ENCODE peak calls at places on chromosomes 4 and X, in seven cellular contexts. S, Z, G, O, U, I and E are unnamed samples.

GRCh38 chr4:20311863-20312262 is 60.2 kb downstream of the SLIT2 start:
- DNase-seq in S (no peak), Z (no peak), G (no peak), O (no peak), U (no peak), I (no peak), E (no peak)

GRCh38 chr4:139530833-139531427 is 25.1 kb downstream of the SETD7 start:
- DNase-seq in S (no peak), Z (peak), G (peak), O (peak), U (no peak), I (peak), E (peak)

GRCh38 chr4:102734591-102735385 is 26.0 kb downstream of the MANBA start:
- DNase-seq in S (no peak), Z (no peak), G (no peak), O (no peak), U (no peak), I (peak), E (no peak)

GRCh38 chr4:179465131-179465797 is 2023.0 kb upstream of the AGA start:
- DNase-seq in S (no peak), Z (no peak), G (no peak), O (no peak), U (no peak), I (peak), E (peak)

GRCh38 chrX:46220822-46221221 is 324.4 kb downstream of the ZNF674 start:
- DNase-seq in S (no peak), Z (no peak), G (no peak), O (no peak), U (no peak), I (no peak), E (no peak)

GRCh38 chrX:86066998-86067397 is 19.6 kb upstream of the CHM start:
- DNase-seq in S (no peak), Z (peak), G (peak), O (no peak), U (no peak), I (no peak), E (no peak)

GRCh38 chr4:528296-528695 is 29.3 kb downstream of the PIGG start:
- DNase-seq in S (no peak), Z (no peak), G (no peak), O (no peak), U (no peak), I (no peak), E (no peak)

GRCh38 chrX:1657367-1658082 is 42.7 kb downstream of the ASMT start:
- DNase-seq in S (no peak), Z (peak), G (peak), O (no peak), U (no peak), I (peak), E (peak)

GRCh38 chr4:106266201-106266600 is 49.8 kb downstream of the TBCK start:
- DNase-seq in S (no peak), Z (no peak), G (peak), O (no peak), U (no peak), I (peak), E (peak)

GRCh38 chr4:38185406-38185805 is 225.2 kb downstream of the PTTG2 start:
- DNase-seq in S (no peak), Z (no peak), G (no peak), O (no peak), U (no peak), I (no peak), E (no peak)

GRCh38 chr4:52241916-52242315 is 190.8 kb downstream of the SPATA18 start:
- DNase-seq in S (no peak), Z (no peak), G (no peak), O (no peak), U (no peak), I (peak), E (peak)

GRCh38 chr4:47122592-47123291 is 91.4 kb downstream of the GABRB1 start:
- DNase-seq in S (no peak), Z (peak), G (peak), O (peak), U (no peak), I (peak), E (peak)

GRCh38 chr4:77075869-77076801 is at the start of gene CCNI:
- DNase-seq in S (peak), Z (peak), G (peak), O (peak), U (peak), I (peak), E (peak)

GRCh38 chr4:140996757-140997156 is 136.5 kb downstream of the RNF150 start:
- DNase-seq in S (no peak), Z (no peak), G (peak), O (no peak), U (no peak), I (no peak), E (peak)

GRCh38 chrX:108178099-108178498 is 86.5 kb downstream of the ATG4A start:
- DNase-seq in S (no peak), Z (no peak), G (no peak), O (no peak), U (no peak), I (no peak), E (no peak)

GRCh38 chrX:68658530-68658929 is 11.1 kb downstream of the STARD8 start:
- DNase-seq in S (no peak), Z (no peak), G (peak), O (no peak), U (peak), I (no peak), E (no peak)

GRCh38 chrX:6041630-6042029 is 187.0 kb downstream of the NLGN4X start:
- DNase-seq in S (no peak), Z (no peak), G (no peak), O (no peak), U (no peak), I (peak), E (peak)

GRCh38 chr4:8615921-8616787 is 23.6 kb downstream of the CPZ start:
- DNase-seq in S (peak), Z (no peak), G (no peak), O (no peak), U (peak), I (no peak), E (no peak)

GRCh38 chr4:154818230-154818629 is 37.2 kb downstream of the RBM46 start:
- DNase-seq in S (no peak), Z (no peak), G (no peak), O (no peak), U (no peak), I (no peak), E (no peak)

GRCh38 chrX:140343226-140343873 is 161.5 kb downstream of the SOX3 start:
- DNase-seq in S (no peak), Z (no peak), G (no peak), O (no peak), U (no peak), I (peak), E (peak)

GRCh38 chr4:79198886-79199591 is 126.8 kb downstream of the NAA11 start:
- DNase-seq in S (no peak), Z (no peak), G (no peak), O (no peak), U (no peak), I (no peak), E (no peak)

GRCh38 chr4:61630548-61630947 is 430.4 kb downstream of the ADGRL3 start:
- DNase-seq in S (no peak), Z (no peak), G (no peak), O (no peak), U (no peak), I (no peak), E (no peak)

GRCh38 chrX:129123795-129124194 is 399.5 kb downstream of the SMARCA1 start:
- DNase-seq in S (no peak), Z (no peak), G (no peak), O (no peak), U (no peak), I (no peak), E (no peak)

GRCh38 chrX:16997313-16997712 is 50.9 kb downstream of the REPS2 start:
- DNase-seq in S (no peak), Z (no peak), G (no peak), O (no peak), U (no peak), I (no peak), E (no peak)

GRCh38 chrX:16992411-16992810 is 46.0 kb downstream of the REPS2 start:
- DNase-seq in S (no peak), Z (no peak), G (no peak), O (no peak), U (no peak), I (no peak), E (no peak)

GRCh38 chrX:16992902-16993301 is 46.4 kb downstream of the REPS2 start:
- DNase-seq in S (no peak), Z (no peak), G (no peak), O (no peak), U (no peak), I (no peak), E (no peak)

GRCh38 chrX:16990839-16991238 is 44.4 kb downstream of the REPS2 start:
- DNase-seq in S (no peak), Z (no peak), G (no peak), O (no peak), U (no peak), I (no peak), E (no peak)

DNA sequence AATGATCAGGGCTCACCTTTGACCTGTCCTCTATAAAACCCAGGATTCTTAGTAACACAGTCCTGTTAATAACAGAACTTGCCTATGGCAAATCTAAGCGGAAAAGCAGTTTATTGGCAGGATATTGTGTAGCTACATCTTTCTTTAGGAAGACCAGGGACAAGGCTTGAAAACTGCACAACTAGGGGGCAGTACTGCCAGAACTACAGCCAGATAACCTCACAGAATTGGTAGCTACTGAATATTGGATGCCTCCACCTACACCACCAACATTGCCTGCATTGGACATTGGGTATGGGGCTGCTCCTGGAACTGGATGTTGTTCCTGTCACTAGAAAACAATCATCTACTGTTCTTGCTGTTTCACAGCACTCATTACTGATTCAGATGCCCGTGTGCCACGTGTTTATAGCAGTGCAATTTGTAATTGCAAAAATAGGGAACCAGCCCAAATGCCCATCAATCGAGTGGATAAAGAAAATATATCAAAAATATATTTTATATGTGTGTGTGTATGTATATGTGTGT is 47.4 kb downstream of the REPS2 start:
- DNase-seq in S (no peak), Z (no peak), G (no peak), O (no peak), U (no peak), I (no peak), E (peak)
- TF ChIP-seq CTCF in S (no peak), Z (peak), G (no peak), O (peak), U (no peak), I (no peak), E (no peak)

DNA sequence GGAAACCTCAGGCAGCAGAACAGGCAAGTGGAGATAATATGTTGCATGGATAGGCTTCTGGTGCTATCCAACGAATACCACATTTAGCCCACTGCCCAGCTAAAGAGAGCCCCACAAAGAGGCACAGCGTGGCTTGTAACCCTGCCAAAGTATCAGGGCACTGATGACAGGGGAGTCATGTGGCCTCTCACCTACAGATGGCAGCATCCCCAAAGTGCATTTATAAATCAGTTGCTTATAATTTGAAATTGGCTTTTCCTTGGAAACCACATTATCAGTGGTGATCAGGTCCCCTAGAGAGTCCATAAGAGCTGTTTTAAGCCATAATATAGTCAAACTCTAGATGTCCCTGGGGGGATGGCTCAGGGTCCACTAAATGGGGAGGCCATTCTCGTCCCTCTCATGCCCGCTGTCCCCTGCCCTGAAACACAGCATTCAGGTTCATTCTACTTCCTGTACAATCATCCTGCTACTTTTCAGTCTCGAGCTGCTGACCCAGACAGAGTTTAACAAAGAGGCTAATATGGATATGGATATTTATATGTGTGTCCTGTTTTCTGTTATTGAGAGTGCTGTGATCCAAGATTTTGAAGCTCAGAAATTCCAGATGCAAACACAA is 28.6 kb downstream of the SRPX start:
- DNase-seq in S (no peak), Z (no peak), G (no peak), O (no peak), U (no peak), I (peak), E (peak)
- TF ChIP-seq CTCF in S (peak), Z (peak), G (peak), O (peak), U (no peak), I (peak), E (peak)

GRCh38 chrX:153576961-153577360 is 22.0 kb downstream of the CCNQ start:
- DNase-seq in S (no peak), Z (peak), G (no peak), O (no peak), U (no peak), I (no peak), E (no peak)
- TF ChIP-seq CTCF in S (no peak), Z (no peak), G (no peak), O (no peak), U (no peak), I (no peak), E (no peak)

GRCh38 chr4:41646862-41647261 is 101.7 kb downstream of the PHOX2B start:
- DNase-seq in S (no peak), Z (no peak), G (no peak), O (no peak), U (no peak), I (no peak), E (no peak)

GRCh38 chr4:41645716-41646115 is 102.8 kb downstream of the PHOX2B start:
- DNase-seq in S (no peak), Z (no peak), G (no peak), O (no peak), U (no peak), I (no peak), E (no peak)

GRCh38 chr4:41647368-41647767 is 101.2 kb downstream of the PHOX2B start:
- DNase-seq in S (no peak), Z (no peak), G (no peak), O (no peak), U (no peak), I (no peak), E (no peak)

GRCh38 chr4:41644915-41645295 is 103.6 kb downstream of the PHOX2B start:
- DNase-seq in S (no peak), Z (peak), G (no peak), O (no peak), U (no peak), I (no peak), E (no peak)

DNA sequence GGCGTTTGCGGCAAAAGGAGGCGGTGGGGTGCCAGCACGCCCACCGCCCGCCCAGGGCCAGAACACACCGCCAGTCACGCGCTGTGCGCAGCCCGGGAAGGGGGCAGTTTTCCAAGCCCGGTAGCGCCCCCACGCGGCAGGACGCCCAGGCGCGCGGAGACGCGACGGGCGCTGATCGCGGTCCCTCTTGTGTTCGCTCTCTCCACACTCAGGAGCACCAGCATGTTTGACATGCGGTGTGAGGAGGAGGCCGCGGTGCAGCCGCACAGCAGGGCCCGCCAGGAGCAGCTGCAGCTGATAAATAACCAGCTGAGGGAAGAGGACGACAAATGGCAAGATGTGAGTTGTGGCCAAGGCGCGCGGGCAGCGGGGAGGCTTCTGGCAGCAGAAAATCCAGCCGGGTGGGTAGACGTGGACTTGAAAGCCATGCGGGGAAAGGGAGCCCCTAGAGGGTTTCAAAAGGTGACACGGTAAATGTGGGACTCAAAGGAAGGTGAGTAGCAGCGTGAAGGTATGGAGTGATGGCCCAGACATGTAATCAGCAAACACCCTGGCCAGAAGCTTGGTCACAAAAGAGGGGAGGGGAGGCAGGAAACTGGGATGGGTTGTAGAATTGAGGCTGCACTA is 104.1 kb downstream of the PHOX2B start:
- DNase-seq in S (no peak), Z (peak), G (peak), O (peak), U (peak), I (peak), E (no peak)
- TF ChIP-seq CTCF in S (peak), Z (peak), G (peak), O (peak), U (peak), I (peak), E (peak)

DNA sequence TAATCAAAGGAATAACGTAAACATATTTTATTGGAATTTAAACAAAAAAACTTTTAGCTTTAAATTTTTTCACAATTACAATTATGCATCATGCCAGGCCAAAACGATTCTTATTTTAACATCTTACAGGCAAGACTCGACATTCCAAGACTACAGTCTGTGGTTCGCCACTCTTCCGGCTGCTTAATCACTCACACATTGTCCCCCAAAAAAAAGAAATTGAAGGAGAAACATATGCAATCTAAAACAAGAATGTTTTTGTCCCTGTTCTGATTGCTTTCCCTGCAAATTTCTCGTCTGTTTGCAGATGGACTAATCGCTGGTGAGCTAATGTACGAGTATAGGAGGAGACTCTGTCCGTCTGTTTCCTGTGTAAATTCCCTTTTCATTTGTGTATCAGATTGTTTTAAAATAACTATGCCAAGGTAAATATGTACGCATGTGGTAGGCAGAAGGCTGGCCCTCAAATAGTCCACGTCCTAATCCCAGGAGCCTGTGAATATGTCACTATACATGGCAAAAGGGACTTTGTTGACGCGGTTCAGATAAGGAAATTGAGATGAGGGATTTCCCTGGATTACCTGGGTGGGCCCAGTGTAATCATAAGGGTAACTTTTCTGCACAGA is 37.7 kb upstream of the MTNR1A start:
- DNase-seq in S (no peak), Z (no peak), G (no peak), O (no peak), U (no peak), I (no peak), E (no peak)
- TF ChIP-seq CTCF in S (no peak), Z (no peak), G (no peak), O (no peak), U (no peak), I (no peak), E (no peak)

DNA sequence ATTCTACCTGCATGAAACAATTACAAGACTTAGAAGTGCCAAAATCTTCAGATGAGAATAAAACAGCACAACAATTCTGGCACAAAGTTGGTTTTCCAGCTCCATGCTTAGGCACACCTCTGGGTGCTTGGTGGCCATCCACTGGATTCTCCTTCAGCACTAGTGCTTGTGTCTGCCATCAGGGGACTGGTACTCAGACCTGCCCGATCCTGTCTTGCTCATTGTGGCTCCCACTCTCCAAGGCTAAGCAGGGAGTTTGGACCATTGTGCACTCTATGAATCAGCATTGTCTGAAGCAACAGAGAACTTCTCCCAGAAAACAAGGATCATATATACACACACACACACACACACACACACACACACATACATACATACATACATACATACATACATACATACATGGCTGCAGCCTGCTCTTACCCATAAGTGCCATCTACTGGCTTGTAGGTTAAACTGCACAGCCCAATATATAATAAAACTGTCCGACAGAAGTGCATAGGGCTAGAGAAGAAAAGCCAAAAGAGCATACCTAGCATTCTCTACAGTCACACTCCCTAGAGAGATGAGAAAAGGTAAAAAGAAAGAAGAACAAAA is 345.3 kb upstream of the LCORL start:
- DNase-seq in S (no peak), Z (peak), G (peak), O (no peak), U (no peak), I (peak), E (peak)
- TF ChIP-seq CTCF in S (peak), Z (peak), G (peak), O (peak), U (no peak), I (peak), E (peak)

GRCh38 chr4:186948361-186949291 is 225.0 kb upstream of the FAT1 start:
- DNase-seq in S (no peak), Z (no peak), G (no peak), O (peak), U (no peak), I (no peak), E (no peak)
- TF ChIP-seq CTCF in S (no peak), Z (no peak), G (peak), O (peak), U (no peak), I (peak), E (peak)

DNA sequence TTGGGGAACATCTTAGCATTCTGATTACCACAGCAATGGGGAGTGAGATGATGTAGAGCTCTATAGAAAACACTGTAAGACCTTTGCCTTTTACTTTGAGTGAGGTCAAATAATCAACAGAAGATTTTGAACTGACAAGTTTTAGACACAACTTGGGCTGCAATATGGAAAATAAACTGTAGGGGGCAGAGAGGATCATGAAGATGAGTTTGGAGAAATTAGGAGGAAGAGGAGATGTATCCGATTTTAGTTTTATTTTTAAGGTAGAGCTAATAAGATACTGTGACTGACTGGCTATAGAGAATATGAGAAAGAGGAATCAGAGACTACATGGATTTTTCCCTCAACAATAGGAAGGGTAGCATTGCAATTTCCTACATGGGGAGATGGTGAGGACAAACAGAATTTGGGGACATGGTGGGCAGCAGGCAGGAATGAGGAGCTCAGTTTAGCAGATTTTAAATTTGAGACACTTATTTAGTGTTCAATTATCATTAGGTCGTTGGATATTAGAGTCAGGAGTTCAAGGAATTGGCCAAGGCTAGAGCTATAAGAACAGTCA is 563.1 kb downstream of the INPP4B start:
- DNase-seq in S (no peak), Z (no peak), G (no peak), O (peak), U (no peak), I (no peak), E (peak)
- TF ChIP-seq CTCF in S (peak), Z (peak), G (peak), O (peak), U (no peak), I (peak), E (peak)